ENCODE peak calls at places on chromosome 10, in six cellular contexts. P, E, N, D, V and I are unnamed samples.

GRCh38 chr10:105691811-105692210 is 1050.7 kb downstream of the SORCS3 start:
- DNase-seq in P (no peak), E (peak; percentile 3), N (peak; percentile 8), V (peak; percentile 79), D (peak; percentile 37), I (no peak)

GRCh38 chr10:20598590-20598989 is 298.5 kb downstream of the NEBL start:
- DNase-seq in P (peak; percentile 45), V (no peak), N (peak; percentile 88), E (no peak), D (peak; percentile 54), I (peak; percentile 51)

GRCh38 chr10:44724415-44725174 is 186.5 kb upstream of the TMEM72 start:
- DNase-seq in N (no peak), E (no peak), D (no peak), P (no peak), V (no peak), I (peak; percentile 74)

GRCh38 chr10:103911021-103911459 is 6.9 kb downstream of the STN1 start:
- DNase-seq in E (no peak), V (no peak), P (no peak), N (no peak), D (no peak), I (no peak)

GRCh38 chr10:118958984-118959916 is 70.3 kb upstream of the NANOS1 start:
- DNase-seq in V (no peak), E (no peak), D (peak; percentile 36), P (no peak), N (peak; percentile 57), I (peak; percentile 25)

GRCh38 chr10:133075346-133076137 is 12.2 kb upstream of the ADGRA1 start:
- DNase-seq in E (no peak), N (no peak), P (no peak), D (no peak), V (no peak), I (no peak)

GRCh38 chr10:28312572-28312971 is 9.7 kb upstream of the MPP7 start:
- DNase-seq in D (no peak), V (no peak), P (no peak), N (no peak), E (no peak), I (no peak)

GRCh38 chr10:12937527-12937926 is 64.0 kb downstream of the CCDC3 start:
- DNase-seq in E (no peak), D (no peak), V (no peak), N (peak; percentile 54), P (no peak), I (no peak)

GRCh38 chr10:26860026-26860541 is 674 bp downstream of the ABI1 start:
- DNase-seq in D (peak; percentile 76), N (peak; percentile 82), V (peak; percentile 71), P (no peak), E (no peak), I (peak; percentile 65)

GRCh38 chr10:50927522-50928189 is 42.2 kb upstream of the A1CF start:
- DNase-seq in N (peak; percentile 17), P (no peak), V (no peak), D (no peak), E (no peak), I (no peak)

GRCh38 chr10:119478111-119479047 is 64.1 kb downstream of the RGS10 start:
- DNase-seq in V (no peak), N (no peak), P (no peak), E (no peak), D (no peak), I (no peak)

GRCh38 chr10:112461029-112461887 is 14.2 kb downstream of the VTI1A start:
- DNase-seq in V (no peak), E (peak; percentile 83), D (no peak), N (peak; percentile 87), P (peak; percentile 33), I (peak; percentile 87)

DNA sequence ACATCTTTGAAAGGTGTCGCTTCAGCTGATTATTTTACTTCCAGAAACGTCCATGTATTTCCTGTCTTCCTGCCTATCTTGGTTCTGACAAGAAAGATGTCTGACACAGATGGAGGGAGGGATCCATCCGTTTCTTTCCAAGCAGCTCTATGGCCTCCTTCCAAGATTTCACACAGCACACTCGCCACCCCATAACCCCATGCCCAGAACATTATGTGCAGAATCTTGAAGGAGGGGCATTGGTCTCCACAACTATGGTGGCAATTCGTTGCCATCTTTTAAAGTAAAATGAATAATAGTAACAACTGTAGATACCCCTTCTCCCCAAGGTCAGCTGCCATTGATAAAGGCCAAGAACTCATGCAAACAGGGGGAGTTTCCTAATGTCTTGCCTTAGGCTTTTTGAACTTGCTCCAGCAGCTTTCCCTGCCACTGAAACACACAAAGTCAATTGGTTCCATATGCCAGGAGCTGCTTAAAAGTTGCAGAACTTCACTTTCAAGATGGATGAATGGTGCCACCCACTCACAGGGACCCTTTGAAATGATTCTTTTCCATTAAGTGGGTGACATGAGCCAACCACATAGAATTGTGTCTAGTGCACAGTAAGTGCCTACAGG is 60.0 kb downstream of the VSTM4 start:
- DNase-seq in D (peak; percentile 22), E (no peak), P (no peak), V (no peak), N (no peak), I (no peak)
- H4K20me1 ChIP-seq in D (no peaks in the 10 kb centered on the region), E (no peaks in the 10 kb centered on the region), P (no peaks in the 10 kb centered on the region), V (no peaks in the 10 kb centered on the region), N (no peaks in the 10 kb centered on the region), I (no peaks in the 10 kb centered on the region)

GRCh38 chr10:102316421-102316820 is 71.1 kb downstream of the GBF1 start:
- DNase-seq in P (no peak), E (no peak), N (no peak), D (no peak), V (no peak), I (no peak)
- H4K20me1 ChIP-seq in P (no peaks in the 10 kb centered on the region), E (no peaks in the 10 kb centered on the region), N (no peaks in the 10 kb centered on the region), D (peaks cover 60% of the 10 kb centered on the region), V (peaks cover 10% of the 10 kb centered on the region), I (peaks cover 35% of the 10 kb centered on the region)

DNA sequence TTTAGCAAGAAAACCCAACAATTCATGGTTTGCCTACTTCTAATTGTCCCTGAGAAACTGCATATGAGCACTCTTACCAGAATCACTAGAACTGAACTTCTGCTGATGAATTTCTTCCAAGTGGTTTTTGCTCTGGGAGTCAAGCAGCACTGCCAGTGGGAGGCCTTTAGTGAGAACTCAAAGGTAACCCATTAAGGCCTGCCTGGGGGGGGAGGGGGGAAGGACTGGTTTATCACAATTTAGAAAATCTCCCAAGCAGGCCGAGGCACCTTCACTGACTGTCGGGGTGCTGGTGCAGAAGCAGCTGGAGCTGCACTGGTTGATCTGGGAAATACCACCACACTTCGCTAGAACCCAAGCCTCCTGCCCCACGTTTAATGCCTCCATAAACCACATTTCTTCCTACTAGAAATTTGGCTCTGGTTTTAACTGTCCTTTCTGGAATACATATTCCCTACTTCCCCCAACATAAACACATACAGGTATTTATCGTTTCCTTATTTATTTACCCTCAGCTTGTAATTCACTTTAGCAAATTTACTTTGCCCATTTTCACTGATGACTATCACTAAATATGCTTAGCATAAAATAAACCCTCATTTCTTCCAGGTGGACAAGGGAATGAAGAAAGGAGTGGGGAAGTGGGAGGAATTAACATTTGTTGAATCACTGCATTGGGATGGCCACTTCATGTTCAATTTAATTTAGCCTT is 14.2 kb downstream of the ANK3 start:
- DNase-seq in N (no peak), D (no peak), V (no peak), E (no peak), P (no peak), I (no peak)
- H4K20me1 ChIP-seq in N (no peaks in the 10 kb centered on the region), D (no peaks in the 10 kb centered on the region), V (no peaks in the 10 kb centered on the region), E (no peaks in the 10 kb centered on the region), P (no peaks in the 10 kb centered on the region), I (no peaks in the 10 kb centered on the region)

GRCh38 chr10:124707546-124707945 is 36.6 kb downstream of the FAM53B start:
- DNase-seq in D (no peak), E (no peak), V (no peak), P (no peak), N (no peak), I (no peak)

GRCh38 chr10:124705817-124706461 is 38.2 kb downstream of the FAM53B start:
- DNase-seq in V (no peak), D (no peak), N (no peak), P (no peak), E (no peak), I (no peak)

GRCh38 chr10:124705021-124705740 is 39.0 kb downstream of the FAM53B start:
- DNase-seq in P (no peak), V (no peak), D (no peak), N (no peak), E (no peak), I (no peak)

GRCh38 chr10:124706876-124707516 is 37.2 kb downstream of the FAM53B start:
- DNase-seq in P (no peak), D (no peak), V (no peak), N (no peak), E (no peak), I (no peak)

DNA sequence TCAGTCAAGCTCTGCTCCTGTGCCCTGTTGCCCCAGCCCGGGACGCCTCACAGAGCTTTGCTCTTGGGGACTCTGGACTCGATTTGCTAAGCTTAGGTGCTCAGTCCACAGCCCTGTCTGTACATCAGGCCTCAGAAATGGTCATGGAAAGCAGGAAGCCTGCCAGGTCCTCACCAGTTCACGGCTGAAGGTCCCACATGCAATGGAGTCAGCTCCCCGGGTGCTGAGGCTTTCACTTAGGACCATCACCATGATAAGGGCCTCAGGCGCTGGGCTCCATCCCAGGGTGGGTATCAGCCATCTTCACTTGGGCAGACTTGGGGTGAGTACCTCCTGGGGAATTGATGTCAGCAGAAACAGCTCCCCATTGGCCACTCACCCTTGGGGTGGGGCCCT is 37.7 kb downstream of the FAM53B start:
- DNase-seq in E (no peak), N (no peak), D (no peak), V (no peak), P (no peak), I (no peak)
- H4K20me1 ChIP-seq in E (no peaks in the 10 kb centered on the region), N (no peaks in the 10 kb centered on the region), D (peaks cover 22% of the 10 kb centered on the region), V (peaks cover 75% of the 10 kb centered on the region), P (no peaks in the 10 kb centered on the region), I (no peaks in the 10 kb centered on the region)

GRCh38 chr10:1049425-1049958 is 573 bp upstream of the IDI1 start:
- DNase-seq in P (no peak), V (peak; percentile 75), N (no peak), D (no peak), E (no peak), I (no peak)

GRCh38 chr10:1048349-1048731 is 579 bp downstream of the IDI1 start:
- DNase-seq in N (no peak), D (no peak), V (no peak), P (no peak), E (no peak), I (peak; percentile 57)

GRCh38 chr10:1048732-1049424 is at the start of gene IDI1:
- DNase-seq in E (peak; percentile 94), V (peak; percentile 99), D (peak; percentile 99), P (peak; percentile 88), N (peak; percentile 99), I (peak; percentile 98)

GRCh38 chr10:1050145-1050544 is 1.2 kb upstream of the IDI1 start:
- DNase-seq in N (no peak), E (no peak), D (peak; percentile 72), V (peak; percentile 50), P (no peak), I (peak; percentile 42)

DNA sequence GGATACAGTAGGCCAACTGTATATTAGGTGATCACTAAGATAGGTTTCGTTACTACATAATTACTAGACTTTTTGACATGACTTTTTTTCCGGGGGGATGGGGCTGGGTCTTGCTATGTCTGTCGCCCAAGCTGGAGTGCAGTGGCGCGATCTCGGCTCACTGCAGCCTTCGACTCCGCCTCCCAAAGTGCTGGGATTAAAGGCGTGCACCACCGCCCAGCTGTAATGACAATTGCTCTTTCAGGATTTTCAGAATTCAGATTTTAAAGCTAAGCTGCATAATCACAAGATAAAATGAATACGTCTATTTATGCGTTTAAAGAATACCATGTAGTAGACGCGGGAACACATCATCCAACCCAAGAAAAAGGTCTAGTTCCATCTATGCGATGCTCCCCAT is 982 bp downstream of the IDI1 start:
- DNase-seq in E (no peak), D (no peak), P (no peak), N (no peak), V (peak; percentile 62), I (no peak)
- H4K20me1 ChIP-seq in E (no peaks in the 10 kb centered on the region), D (peaks cover 60% of the 10 kb centered on the region), P (peaks cover 30% of the 10 kb centered on the region), N (peaks cover 8% of the 10 kb centered on the region), V (peaks cover 73% of the 10 kb centered on the region), I (peaks cover 35% of the 10 kb centered on the region)

GRCh38 chr10:129916506-129916995 is 47.5 kb downstream of the EBF3 start:
- DNase-seq in P (no peak), D (no peak), E (no peak), V (no peak), N (no peak), I (no peak)
- H4K20me1 ChIP-seq in P (no peaks in the 10 kb centered on the region), D (no peaks in the 10 kb centered on the region), E (no peaks in the 10 kb centered on the region), V (no peaks in the 10 kb centered on the region), N (no peaks in the 10 kb centered on the region), I (no peaks in the 10 kb centered on the region)